ENCODE peak calls at places on chromosomes 12 and 14, in seven cellular contexts. C is cardiac muscle cell, I is cardiac fibroblast, M is HCT116, F is MCF 10A, W is gastrocnemius medialis, A is heart left ventricle. R is an unnamed sample.

GRCh38 chr14:79278286-79278797 is 933.0 kb downstream of the DIO2 start:
- DNase-seq in C (no peak), I (no peak), M (no peak), F (no peak), W (no peak), A (no peak), R (no peak)

GRCh38 chr14:53391156-53391555 is 238.0 kb upstream of the DDHD1 start:
- DNase-seq in C (peak), I (peak), M (peak), F (peak), W (no peak), A (no peak), R (no peak)

GRCh38 chr14:98293527-98293926 is 978.5 kb downstream of the BCL11B start:
- DNase-seq in C (no peak), I (no peak), M (no peak), F (peak), W (no peak), A (no peak), R (no peak)

GRCh38 chr14:71236430-71236829 is 329.2 kb downstream of the PCNX1 start:
- DNase-seq in C (no peak), I (no peak), M (no peak), F (no peak), W (no peak), A (no peak), R (no peak)

GRCh38 chr14:32202468-32202865 is 602 bp downstream of the RNU6-8 start:
- DNase-seq in C (no peak), I (no peak), M (no peak), F (no peak), W (no peak), A (no peak), R (no peak)

GRCh38 chr12:119354187-119354586 is 19.7 kb downstream of the CCDC60 start:
- DNase-seq in C (no peak), I (no peak), M (no peak), F (no peak), W (no peak), A (no peak), R (no peak)

GRCh38 chr12:27549231-27549800 is 25.3 kb downstream of the PPFIBP1 start:
- DNase-seq in C (peak), I (peak), M (peak), F (peak), W (no peak), A (no peak), R (no peak)

GRCh38 chr14:30553311-30553989 is 5.5 kb upstream of the G2E3 start:
- DNase-seq in C (peak), I (no peak), M (peak), F (peak), W (no peak), A (no peak), R (no peak)

GRCh38 chr14:103030741-103031565 is 26.4 kb downstream of the CDC42BPB start:
- DNase-seq in C (no peak), I (no peak), M (no peak), F (no peak), W (no peak), A (no peak), R (no peak)

GRCh38 chr14:38405851-38406630 is 150.1 kb upstream of the CLEC14A start:
- DNase-seq in C (peak), I (peak), M (no peak), F (no peak), W (no peak), A (no peak), R (no peak)
- TF ChIP-seq CTCF in C (peak), I (peak), M (no peak), F (no peak), W (no peak), A (no peak), R (no peak)

DNA sequence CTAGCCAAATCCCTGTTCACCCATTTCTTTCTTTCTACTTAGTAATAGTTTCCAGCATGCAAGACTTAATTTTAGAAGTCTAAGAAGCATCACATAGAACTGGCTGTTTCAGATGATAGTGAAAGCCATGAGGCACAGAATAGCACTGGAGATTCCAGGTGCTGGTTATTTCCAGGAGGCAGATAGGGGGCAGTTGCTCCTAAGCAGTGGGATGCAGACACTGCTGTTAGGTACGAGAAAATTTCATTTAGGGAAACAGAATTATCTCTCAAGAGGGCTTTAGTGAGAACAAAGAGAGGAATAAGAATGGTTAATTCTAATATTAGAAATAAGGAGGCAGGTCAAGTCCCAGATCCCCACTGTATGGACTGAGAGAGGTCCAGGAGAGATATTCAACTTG is 3.6 kb upstream of the MDGA2 start:
- DNase-seq in C (no peak), I (no peak), M (no peak), F (no peak), W (no peak), A (no peak), R (no peak)
- TF ChIP-seq CTCF in C (no peak), I (no peak), M (no peak), F (no peak), W (no peak), A (no peak), R (no peak)

DNA sequence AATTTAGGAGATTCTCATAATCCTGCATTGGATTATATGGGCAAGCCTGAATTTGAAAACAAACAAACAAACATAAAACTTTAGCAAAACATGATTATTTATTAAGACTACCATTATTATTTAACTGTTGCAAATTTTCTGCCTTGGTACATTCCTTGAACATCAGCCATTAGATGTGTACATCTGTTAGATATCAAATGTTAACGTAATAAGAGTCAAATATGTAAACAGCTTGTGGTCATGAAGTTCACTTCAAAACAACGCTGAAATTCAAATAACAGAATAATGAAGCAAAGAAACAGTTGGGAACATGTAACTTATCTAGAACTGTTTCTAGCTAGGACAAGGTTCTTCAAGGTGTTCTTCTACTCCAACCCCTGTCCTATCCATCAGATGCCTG is 14.3 kb upstream of the TMX1 start:
- DNase-seq in C (no peak), I (no peak), M (no peak), F (no peak), W (no peak), A (no peak), R (no peak)
- TF ChIP-seq CTCF in C (no peak), I (no peak), M (no peak), F (no peak), W (no peak), A (no peak), R (no peak)

GRCh38 chr12:52054231-52054837 is 3.1 kb downstream of the NR4A1 start:
- DNase-seq in C (peak), I (peak), M (no peak), F (no peak), W (peak), A (peak), R (no peak)
- TF ChIP-seq CTCF in C (no peak), I (no peak), M (no peak), F (no peak), W (no peak), A (no peak), R (no peak)

GRCh38 chr12:126139355-126139754 is 1074.1 kb downstream of the AACS start:
- DNase-seq in C (no peak), I (no peak), M (no peak), F (no peak), W (no peak), A (no peak), R (no peak)
- TF ChIP-seq CTCF in C (no peak), I (peak), M (peak), F (no peak), W (no peak), A (no peak), R (no peak)

DNA sequence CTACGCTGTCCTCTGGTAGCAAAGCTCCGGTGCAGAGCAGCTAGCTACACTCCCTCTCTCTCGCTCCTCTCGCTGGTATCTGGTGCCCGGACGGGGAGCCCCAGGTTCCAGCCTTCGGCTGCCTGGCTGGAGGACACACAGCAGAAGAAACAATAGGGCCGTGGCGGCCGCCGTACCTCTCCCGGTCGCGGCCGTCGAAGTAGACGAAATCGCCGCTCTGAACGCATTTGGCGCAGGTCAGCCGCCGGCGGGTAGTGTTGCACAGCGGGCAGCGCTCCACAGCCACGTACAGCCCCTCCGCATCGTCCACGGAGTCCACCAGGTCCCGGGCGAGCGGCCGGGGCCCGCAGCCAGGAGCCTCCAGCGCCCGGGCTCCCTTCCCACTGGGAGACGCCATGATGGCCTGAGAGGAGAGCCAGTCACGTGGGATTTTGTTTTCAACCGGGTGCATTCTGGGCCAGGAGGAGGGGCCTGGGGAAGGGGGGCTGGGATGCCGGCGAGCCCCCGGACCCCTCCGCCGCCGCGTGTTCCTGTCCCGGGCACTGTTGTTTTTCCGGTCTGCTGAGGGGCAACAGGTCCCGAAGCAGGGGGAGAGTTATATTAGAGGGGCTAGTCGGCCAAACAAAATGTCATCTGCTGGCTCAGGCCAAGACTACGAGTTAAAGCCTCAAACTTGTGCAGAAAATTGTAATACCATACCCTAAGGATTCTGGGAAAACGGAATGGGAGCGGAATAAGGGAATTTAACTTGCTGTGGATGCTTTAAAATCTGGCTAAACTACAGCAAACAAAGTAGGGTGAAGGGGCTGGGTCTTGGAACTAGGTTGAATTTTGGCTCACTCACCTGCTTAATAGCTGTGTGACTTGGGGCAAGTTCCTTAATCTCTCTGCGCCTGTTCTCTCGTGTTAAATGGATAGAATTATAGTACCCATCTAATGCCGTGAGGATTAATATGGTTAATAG is at the start of gene ATG14:
- DNase-seq in C (peak), I (peak), M (peak), F (peak), W (peak), A (peak), R (peak)
- TF ChIP-seq CTCF in C (no peak), I (no peak), M (no peak), F (no peak), W (peak), A (no peak), R (no peak)

GRCh38 chr14:106738075-106738474 is 1211.7 kb downstream of the TMEM121 start:
- DNase-seq in C (no peak), I (no peak), M (no peak), F (no peak), W (no peak), A (no peak), R (no peak)
- TF ChIP-seq CTCF in C (no peak), I (no peak), M (no peak), F (peak), W (no peak), A (no peak), R (no peak)

GRCh38 chr12:93722179-93722578 is 45.0 kb downstream of the CRADD start:
- DNase-seq in C (no peak), I (no peak), M (no peak), F (no peak), W (no peak), A (no peak), R (no peak)

GRCh38 chr12:93723568-93723930 is 46.4 kb downstream of the CRADD start:
- DNase-seq in C (no peak), I (no peak), M (no peak), F (no peak), W (no peak), A (no peak), R (no peak)

GRCh38 chr12:93720559-93720958 is 43.4 kb downstream of the CRADD start:
- DNase-seq in C (no peak), I (no peak), M (no peak), F (no peak), W (no peak), A (no peak), R (no peak)

GRCh38 chr12:93725531-93725930 is 48.4 kb downstream of the CRADD start:
- DNase-seq in C (no peak), I (no peak), M (no peak), F (no peak), W (no peak), A (no peak), R (no peak)

GRCh38 chr12:93722757-93723567 is 45.8 kb downstream of the CRADD start:
- DNase-seq in C (no peak), I (no peak), M (no peak), F (peak), W (no peak), A (no peak), R (no peak)
- TF ChIP-seq CTCF in C (no peak), I (no peak), M (no peak), F (no peak), W (no peak), A (no peak), R (no peak)

GRCh38 chr14:65019944-65020566 is 33.4 kb downstream of the FNTB start:
- DNase-seq in C (peak), I (peak), M (peak), F (peak), W (peak), A (peak), R (no peak)
- TF ChIP-seq CTCF in C (peak), I (peak), M (peak), F (peak), W (peak), A (peak), R (peak)

DNA sequence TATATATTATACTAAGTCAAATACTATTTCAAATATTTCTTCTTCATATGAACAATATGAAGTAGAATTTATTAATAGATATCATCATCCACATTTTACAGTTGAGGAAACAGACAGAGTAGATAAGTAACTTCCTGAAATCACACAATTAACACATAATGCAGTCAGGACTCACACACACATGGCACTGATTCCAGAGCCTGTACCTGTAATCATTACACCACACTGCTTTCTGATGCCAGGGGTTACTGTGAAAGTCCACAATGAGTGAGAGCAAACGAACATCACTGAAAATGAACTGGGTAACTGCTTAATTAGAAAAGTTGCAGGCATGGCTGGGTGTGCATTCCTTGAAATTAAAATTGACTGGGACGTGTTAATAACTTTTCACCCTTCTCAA is 169.3 kb upstream of the IFNG-AS1 start:
- DNase-seq in C (no peak), I (no peak), M (no peak), F (no peak), W (no peak), A (no peak), R (no peak)
- TF ChIP-seq CTCF in C (no peak), I (no peak), M (no peak), F (no peak), W (no peak), A (no peak), R (no peak)